ENCODE peak calls at places on chromosome 1, in four cellular contexts. J is NB4; O is GM12864; E is CD8-positive, alpha-beta T cell. K is an unnamed sample.

GRCh38 chr1:42146916-42147320 is 6.3 kb upstream of the GUCA2B start:
- DNase-seq in E (peak), J (peak), O (peak), K (peak)

GRCh38 chr1:53417003-53417402 is 42.2 kb upstream of the DMRTB1 start:
- DNase-seq in O (no peak), J (no peak), E (no peak), K (no peak)

GRCh38 chr1:28208818-28209441 is 23.9 kb downstream of the DNAJC8 start:
- DNase-seq in O (peak), E (peak), J (peak), K (peak)

GRCh38 chr1:2557146-2558029 is 1.2 kb downstream of the TNFRSF14 start:
- DNase-seq in E (no peak), O (no peak), J (no peak), K (no peak)

GRCh38 chr1:7406641-7407546 is 364.2 kb upstream of the VAMP3 start:
- DNase-seq in O (peak), J (no peak), E (peak), K (peak)

GRCh38 chr1:188043536-188044245 is 1214.9 kb downstream of the PLA2G4A start:
- DNase-seq in E (no peak), O (no peak), J (no peak), K (no peak)

GRCh38 chr1:28682840-28683239 is 14.3 kb downstream of the GMEB1 start:
- DNase-seq in J (peak), E (no peak), O (no peak), K (no peak)

GRCh38 chr1:115466433-115466832 is 128.4 kb upstream of the NGF start:
- DNase-seq in E (no peak), O (no peak), J (no peak), K (no peak)

GRCh38 chr1:43152866-43153265 is 19.2 kb downstream of the EBNA1BP2 start:
- DNase-seq in E (no peak), O (no peak), J (no peak), K (peak)

GRCh38 chr1:207967703-207968102 is 56.8 kb upstream of the CD34 start:
- DNase-seq in O (no peak), J (no peak), E (no peak), K (no peak)

GRCh38 chr1:207304710-207305151 is 16.7 kb upstream of the CD55 start:
- DNase-seq in E (no peak), J (no peak), O (no peak), K (no peak)

GRCh38 chr1:36383240-36383639 is 2.5 kb downstream of the STK40 start:
- DNase-seq in O (no peak), J (no peak), E (no peak), K (no peak)

GRCh38 chr1:3942416-3943122 is 42.5 kb upstream of the C1orf174 start:
- DNase-seq in O (no peak), J (no peak), E (no peak), K (no peak)

GRCh38 chr1:205458777-205459566 is 3.1 kb upstream of the BLACAT1 start:
- DNase-seq in E (peak), O (no peak), J (peak), K (peak)

GRCh38 chr1:177077734-177078489 is 86.6 kb downstream of the ASTN1 start:
- DNase-seq in E (no peak), J (no peak), O (no peak), K (no peak)

GRCh38 chr1:6245869-6246496 is 2.0 kb downstream of the HES3 start:
- DNase-seq in O (no peak), J (no peak), E (no peak), K (peak)

GRCh38 chr1:63401945-63402344 is 34.5 kb downstream of the ALG6 start:
- DNase-seq in J (no peak), E (no peak), O (no peak), K (no peak)

GRCh38 chr1:70688580-70688979 is 277.5 kb downstream of the CTH start:
- DNase-seq in E (no peak), J (no peak), O (no peak), K (no peak)

GRCh38 chr1:70685300-70686286 is 274.5 kb downstream of the CTH start:
- DNase-seq in O (peak), J (peak), E (peak), K (peak)
- TF ChIP-seq CTCF in O (peak), J (peak), E (peak), K (peak)

DNA sequence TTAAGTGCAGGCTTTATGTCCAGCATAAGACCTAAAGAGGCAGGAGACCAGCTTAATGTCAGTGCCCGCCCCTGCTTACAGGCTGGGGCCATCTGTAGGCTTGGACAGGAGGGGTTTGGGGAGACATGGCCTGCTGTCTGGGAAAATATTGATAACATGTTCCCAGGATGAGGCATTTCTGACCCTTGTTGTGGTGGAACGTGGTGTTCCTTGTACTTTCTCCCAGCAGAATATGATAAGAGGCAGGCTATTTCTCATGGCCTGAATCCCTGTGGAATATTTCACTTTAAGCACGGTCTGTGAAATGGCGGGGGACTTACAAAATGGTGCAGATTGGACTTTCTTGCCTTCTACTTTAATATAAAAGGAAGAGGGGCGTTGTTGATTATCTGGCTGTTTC is 41.9 kb upstream of the PLA2G5 start:
- DNase-seq in J (no peak), O (no peak), E (no peak), K (no peak)
- H3K4me3 ChIP-seq in J (no peak), O (no peak), E (no peak), K (no peak)

GRCh38 chr1:60831780-60832179 is 250.6 kb upstream of the NFIA start:
- DNase-seq in E (no peak), J (no peak), O (no peak), K (no peak)

GRCh38 chr1:60833173-60833572 is 249.2 kb upstream of the NFIA start:
- DNase-seq in J (no peak), E (no peak), O (no peak), K (no peak)

GRCh38 chr1:60828944-60829343 is 253.4 kb upstream of the NFIA start:
- DNase-seq in J (no peak), E (no peak), O (no peak), K (no peak)

GRCh38 chr1:60835649-60836048 is 246.7 kb upstream of the NFIA start:
- DNase-seq in O (no peak), J (no peak), E (no peak), K (no peak)

DNA sequence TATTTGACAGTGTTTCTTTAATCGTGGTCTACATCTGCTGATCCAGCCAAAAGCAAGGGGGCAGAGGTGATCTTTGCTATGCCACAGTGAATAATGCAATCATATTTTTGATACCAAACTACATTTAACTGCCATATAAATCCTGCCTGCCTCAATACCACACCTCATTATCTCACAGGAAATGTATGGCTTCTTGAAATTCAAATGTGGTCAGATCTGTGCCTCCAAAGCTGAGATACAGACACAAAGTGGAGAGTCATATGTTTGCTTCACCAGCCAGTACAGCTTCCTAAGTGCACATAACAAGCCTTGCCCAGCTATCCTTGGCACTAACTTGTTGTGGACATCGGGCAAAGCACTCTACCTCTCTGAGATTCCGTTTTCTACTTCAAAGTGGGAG is 250.0 kb upstream of the NFIA start:
- DNase-seq in E (no peak), J (no peak), O (no peak), K (no peak)
- TF ChIP-seq CTCF in E (no peak), J (no peak), O (no peak), K (no peak)

GRCh38 chr1:119159096-119159495 is 18.6 kb upstream of the WARS2 start:
- DNase-seq in E (no peak), O (no peak), J (no peak), K (no peak)

GRCh38 chr1:119163396-119163795 is 22.9 kb upstream of the WARS2 start:
- DNase-seq in E (no peak), O (no peak), J (no peak), K (no peak)

GRCh38 chr1:119160435-119160834 is 20.0 kb upstream of the WARS2 start:
- DNase-seq in E (no peak), J (no peak), O (no peak), K (no peak)

GRCh38 chr1:119160851-119161250 is 20.4 kb upstream of the WARS2 start:
- DNase-seq in J (no peak), O (no peak), E (no peak), K (no peak)

DNA sequence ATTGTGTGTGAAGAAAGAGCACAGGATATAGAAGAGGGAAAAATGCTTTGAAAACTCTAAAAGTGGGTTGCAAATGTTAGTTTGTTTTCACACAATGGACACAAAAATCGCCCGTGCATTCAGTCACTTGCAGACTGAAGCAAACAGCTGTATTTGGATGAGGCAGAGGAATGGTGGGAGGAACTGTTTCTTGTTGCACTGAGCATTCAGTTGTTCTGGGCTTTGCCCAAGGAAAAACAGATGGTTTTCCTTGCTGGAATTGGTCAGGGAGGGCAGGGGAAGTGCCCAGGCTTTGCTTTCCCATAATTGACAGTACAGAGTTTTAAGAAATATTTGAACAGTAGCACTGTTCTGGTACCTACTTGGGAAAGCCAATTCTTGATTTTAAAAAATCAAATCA is 19.5 kb upstream of the WARS2 start:
- DNase-seq in J (no peak), O (no peak), E (no peak), K (no peak)
- H3K4me3 ChIP-seq in J (no peak), O (no peak), E (no peak), K (no peak)

DNA sequence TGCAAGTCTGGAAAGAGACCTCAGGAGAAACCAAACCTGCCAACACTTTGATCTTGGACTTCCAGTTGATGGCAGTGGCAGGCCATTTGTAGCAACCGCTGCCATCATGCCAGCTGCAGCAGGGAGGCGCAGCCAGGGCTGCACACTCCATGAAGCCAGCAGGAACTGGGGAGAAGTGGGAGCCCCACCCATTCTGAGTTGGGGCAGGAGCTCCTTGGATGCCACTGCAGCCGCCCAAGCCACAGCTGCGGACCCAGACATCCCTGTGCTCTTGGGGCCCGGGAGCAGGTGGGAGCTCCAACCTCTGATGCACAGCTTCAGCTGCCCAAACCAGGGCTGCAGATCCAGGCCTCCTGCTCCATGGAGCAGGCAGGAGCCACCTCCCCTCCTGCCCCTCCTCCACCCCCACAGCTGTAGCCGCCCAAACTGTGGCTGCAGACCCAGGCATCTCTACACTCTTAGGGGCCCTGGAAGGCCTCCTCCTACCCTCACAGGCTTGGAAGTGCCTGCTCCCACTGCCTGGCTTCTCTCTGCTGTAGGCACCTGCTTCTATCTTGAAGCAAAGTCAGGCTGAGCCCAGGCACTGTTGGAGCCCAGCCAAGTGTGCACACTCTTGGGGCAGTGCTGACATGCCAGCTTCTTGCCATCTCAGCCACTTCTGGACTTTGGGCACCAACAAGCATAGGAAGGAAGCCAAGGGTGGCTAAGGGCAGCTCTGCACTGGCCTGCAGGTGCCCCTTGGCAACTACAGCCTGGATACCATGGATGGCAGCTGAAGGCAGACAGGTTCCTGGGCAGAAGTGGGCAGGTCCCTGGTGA is 20.0 kb upstream of the DISP1 start:
- DNase-seq in E (no peak), J (no peak), O (no peak), K (no peak)
- TF ChIP-seq CTCF in E (no peak), J (no peak), O (no peak), K (no peak)

GRCh38 chr1:23403038-23403336 is 21.6 kb downstream of the TCEA3 start:
- DNase-seq in O (no peak), E (no peak), J (peak), K (peak)

GRCh38 chr1:23403355-23403734 is 21.2 kb downstream of the TCEA3 start:
- DNase-seq in J (no peak), O (no peak), E (no peak), K (no peak)

GRCh38 chr1:23402286-23403037 is 22.1 kb downstream of the TCEA3 start:
- DNase-seq in J (peak), O (no peak), E (no peak), K (no peak)

GRCh38 chr1:23405946-23406345 is 18.6 kb downstream of the TCEA3 start:
- DNase-seq in J (no peak), O (no peak), E (no peak), K (no peak)

GRCh38 chr1:23403735-23404486 is 20.6 kb downstream of the TCEA3 start:
- DNase-seq in E (peak), O (peak), J (peak), K (peak)
- H3K4me3 ChIP-seq in E (no peak), O (no peak), J (peak), K (no peak)

DNA sequence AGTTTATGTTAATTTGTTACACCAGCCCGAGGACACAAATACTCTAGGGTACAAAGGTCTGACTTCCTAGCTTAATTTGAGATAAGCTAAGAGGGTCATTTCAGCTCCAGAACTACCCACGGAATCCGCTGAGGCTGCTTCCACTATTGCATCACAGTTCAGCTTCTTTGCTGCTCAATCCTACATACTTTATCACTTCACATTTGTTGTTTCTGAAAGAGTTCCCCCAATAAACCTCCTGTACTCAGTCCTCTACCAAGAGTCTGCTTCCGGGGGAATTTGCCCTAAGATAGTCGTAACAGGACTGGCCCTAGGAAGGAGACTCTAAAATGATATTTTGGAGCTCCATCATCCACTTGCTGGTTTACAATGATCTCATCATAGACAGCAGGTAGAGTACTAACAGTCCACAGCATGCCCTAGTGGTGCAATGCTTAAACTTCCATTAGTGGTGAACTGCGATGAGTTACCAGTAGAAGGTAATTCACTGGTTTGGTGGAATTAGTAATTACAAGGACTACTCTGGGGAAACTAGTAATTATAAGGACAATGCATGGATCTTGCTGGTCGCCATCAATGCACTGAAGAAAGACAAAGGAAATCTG is 229.3 kb downstream of the USH2A start:
- DNase-seq in J (peak), E (no peak), O (no peak), K (no peak)
- TF ChIP-seq CTCF in J (no peak), E (no peak), O (peak), K (peak)